ENCODE peak calls at places on chromosomes 16 and 17, in five cellular contexts. Y is ovary, Z is cardiac muscle cell, G is thoracic aorta, C is pancreas. H is an unnamed sample.

GRCh38 chr16:4136229-4136813 is 20.1 kb upstream of the ADCY9 start:
- DNase-seq in C (peak; percentile 33), Y (no peak), G (no peak), Z (no peak), H (no peak)

GRCh38 chr17:42928714-42929496 is 28.3 kb downstream of the G6PC1 start:
- DNase-seq in C (peak; percentile 63), Y (no peak), Z (peak; percentile 90), G (peak; percentile 6), H (peak; percentile 70)

GRCh38 chr17:47265983-47266541 is 12.4 kb downstream of the ITGB3 start:
- DNase-seq in C (no peak), Z (peak; percentile 63), Y (no peak), G (peak; percentile 48), H (no peak)

GRCh38 chr17:10628756-10629155 is 28.4 kb downstream of the MYH3 start:
- DNase-seq in Y (no peak), C (no peak), G (no peak), Z (no peak), H (no peak)

GRCh38 chr16:51549836-51550235 is 398.8 kb upstream of the SALL1 start:
- DNase-seq in Z (peak; percentile 40), Y (no peak), G (no peak), C (no peak), H (no peak)

GRCh38 chr17:77723909-77724875 is 234.3 kb upstream of the TNRC6C start:
- DNase-seq in Z (no peak), G (no peak), C (no peak), Y (no peak), H (no peak)

GRCh38 chr17:68697850-68698313 is 96.7 kb upstream of the FAM20A start:
- DNase-seq in Y (no peak), Z (peak; percentile 92), C (no peak), G (no peak), H (no peak)

GRCh38 chr16:67719048-67719777 is at the start of gene GFOD2:
- DNase-seq in C (peak; percentile 94), Z (peak; percentile 96), Y (peak; percentile 98), G (peak; percentile 81), H (peak; percentile 100)

GRCh38 chr16:82700541-82701240 is 73.9 kb downstream of the CDH13 start:
- DNase-seq in Z (peak; percentile 86), C (no peak), Y (no peak), G (no peak), H (peak; percentile 37)

GRCh38 chr17:13786000-13786598 is 184.4 kb upstream of the HS3ST3A1 start:
- DNase-seq in G (no peak), Y (no peak), C (no peak), Z (peak; percentile 43), H (no peak)

GRCh38 chr17:29214215-29215146 is 32.2 kb upstream of the CRYBA1 start:
- DNase-seq in Z (no peak), G (no peak), Y (no peak), C (no peak), H (no peak)

GRCh38 chr17:6160188-6160555 is 90.0 kb downstream of the WSCD1 start:
- DNase-seq in C (no peak), G (no peak), Z (no peak), Y (no peak), H (no peak)

GRCh38 chr17:29931253-29931932 is 1.4 kb upstream of the SSH2 start:
- DNase-seq in C (peak; percentile 52), G (no peak), Z (peak; percentile 86), Y (peak; percentile 46), H (peak; percentile 72)

GRCh38 chr16:19167710-19168172 is 299 bp upstream of the SYT17 start:
- DNase-seq in Z (peak; percentile 80), G (no peak), C (peak; percentile 61), Y (peak; percentile 50), H (peak; percentile 93)

GRCh38 chr17:56819431-56820145 is 14.1 kb downstream of the C17orf67 start:
- DNase-seq in Z (peak; percentile 77), Y (peak; percentile 49), C (peak; percentile 81), G (no peak), H (peak; percentile 82)

GRCh38 chr17:63430223-63430622 is 15.9 kb downstream of the CYB561 start:
- DNase-seq in Y (peak; percentile 18), C (no peak), G (no peak), Z (no peak), H (no peak)

GRCh38 chr17:31740611-31741082 is 118.4 kb downstream of the COPRS start:
- DNase-seq in Z (peak; percentile 67), G (no peak), C (no peak), Y (no peak), H (no peak)

GRCh38 chr17:48873212-48873611 is 19.4 kb upstream of the ATP5MC1 start:
- DNase-seq in Z (no peak), Y (no peak), G (no peak), C (no peak), H (no peak)

GRCh38 chr17:35906559-35907265 is 23.9 kb downstream of the RDM1 start:
- DNase-seq in G (no peak), Y (no peak), Z (peak; percentile 62), C (no peak), H (no peak)

GRCh38 chr16:18937390-18937789 is 11.2 kb upstream of the SMG1 start:
- DNase-seq in Y (no peak), Z (no peak), C (no peak), G (no peak), H (no peak)

GRCh38 chr17:35708951-35709350 is 22.5 kb upstream of the RASL10B start:
- DNase-seq in Y (no peak), C (no peak), G (no peak), Z (no peak), H (no peak)

GRCh38 chr16:86072328-86073102 is 173.6 kb downstream of the IRF8 start:
- DNase-seq in Z (peak; percentile 80), C (peak; percentile 40), Y (peak; percentile 69), G (no peak), H (peak; percentile 81)

GRCh38 chr17:57874058-57874419 is 24.2 kb upstream of the MRPS23 start:
- DNase-seq in Z (no peak), G (no peak), C (no peak), Y (no peak), H (no peak)

GRCh38 chr17:57876866-57877237 is 27.0 kb upstream of the MRPS23 start:
- DNase-seq in Z (no peak), Y (no peak), C (no peak), G (no peak), H (no peak)

GRCh38 chr17:57876023-57876865 is 26.4 kb upstream of the MRPS23 start:
- DNase-seq in Z (no peak), G (no peak), C (no peak), Y (no peak), H (no peak)

GRCh38 chr17:57874434-57875108 is 24.7 kb upstream of the MRPS23 start:
- DNase-seq in Y (peak; percentile 86), C (peak; percentile 41), G (peak; percentile 72), Z (peak; percentile 94), H (no peak)

GRCh38 chr17:57875109-57876022 is 25.5 kb upstream of the MRPS23 start:
- DNase-seq in C (peak; percentile 67), Z (peak; percentile 99), G (peak; percentile 68), Y (peak; percentile 93), H (no peak)
- TF ChIP-seq CTCF in C (no peak), Z (peak; percentile 73), G (peak; percentile 76), Y (peak; percentile 49), H (no peak)

GRCh38 chr17:82909322-82909904 is 69.6 kb upstream of the ZNF750 start:
- DNase-seq in Z (no peak), G (no peak), Y (no peak), C (peak; percentile 99), H (no peak)

GRCh38 chr17:82912571-82913089 is 72.8 kb upstream of the ZNF750 start:
- DNase-seq in Z (no peak), G (no peak), C (no peak), Y (no peak), H (no peak)

GRCh38 chr17:82911822-82912221 is 72.0 kb upstream of the ZNF750 start:
- DNase-seq in Z (no peak), G (no peak), C (no peak), Y (no peak), H (peak; percentile 65)

GRCh38 chr17:82910041-82910481 is 70.2 kb upstream of the ZNF750 start:
- DNase-seq in G (no peak), C (peak; percentile 63), Y (no peak), Z (no peak), H (no peak)

DNA sequence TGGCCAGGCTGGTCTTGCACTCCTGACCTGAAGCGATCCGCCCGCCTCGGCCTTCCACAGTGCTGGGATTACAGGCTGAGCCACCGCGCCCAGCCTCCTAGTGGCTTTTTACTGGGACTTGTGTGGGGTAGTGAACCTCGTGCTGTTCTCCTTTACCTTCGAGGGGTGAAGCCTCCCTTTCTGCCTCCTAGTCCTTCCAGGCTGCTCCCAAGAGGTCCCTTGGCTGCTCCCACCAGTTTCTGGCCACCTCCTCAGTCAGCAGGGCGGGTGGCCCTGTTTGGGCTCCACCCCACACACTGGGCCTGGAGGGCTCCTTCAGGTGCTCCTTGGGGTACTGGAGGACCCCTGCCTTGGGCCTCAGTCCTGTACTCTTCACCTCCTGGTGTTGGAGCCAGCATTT is 70.9 kb upstream of the ZNF750 start:
- DNase-seq in Z (no peak), Y (no peak), G (no peak), C (no peak), H (no peak)
- TF ChIP-seq CTCF in Z (no peak), Y (no peak), G (no peak), C (no peak), H (no peak)

GRCh38 chr17:37607637-37608368 is 1.4 kb downstream of the SYNRG start:
- DNase-seq in Y (no peak), C (no peak), G (no peak), Z (no peak), H (peak; percentile 62)

GRCh38 chr17:37610971-37611370 is 1.8 kb upstream of the SYNRG start:
- DNase-seq in G (no peak), Z (no peak), Y (no peak), C (no peak), H (no peak)

GRCh38 chr17:37608369-37609169 is 649 bp downstream of the SYNRG start:
- DNase-seq in C (no peak), Y (no peak), G (peak; percentile 5), Z (peak; percentile 38), H (peak; percentile 38)

GRCh38 chr17:37605813-37606505 is 3.3 kb downstream of the SYNRG start:
- DNase-seq in G (no peak), Y (no peak), Z (no peak), C (no peak), H (peak; percentile 23)

DNA sequence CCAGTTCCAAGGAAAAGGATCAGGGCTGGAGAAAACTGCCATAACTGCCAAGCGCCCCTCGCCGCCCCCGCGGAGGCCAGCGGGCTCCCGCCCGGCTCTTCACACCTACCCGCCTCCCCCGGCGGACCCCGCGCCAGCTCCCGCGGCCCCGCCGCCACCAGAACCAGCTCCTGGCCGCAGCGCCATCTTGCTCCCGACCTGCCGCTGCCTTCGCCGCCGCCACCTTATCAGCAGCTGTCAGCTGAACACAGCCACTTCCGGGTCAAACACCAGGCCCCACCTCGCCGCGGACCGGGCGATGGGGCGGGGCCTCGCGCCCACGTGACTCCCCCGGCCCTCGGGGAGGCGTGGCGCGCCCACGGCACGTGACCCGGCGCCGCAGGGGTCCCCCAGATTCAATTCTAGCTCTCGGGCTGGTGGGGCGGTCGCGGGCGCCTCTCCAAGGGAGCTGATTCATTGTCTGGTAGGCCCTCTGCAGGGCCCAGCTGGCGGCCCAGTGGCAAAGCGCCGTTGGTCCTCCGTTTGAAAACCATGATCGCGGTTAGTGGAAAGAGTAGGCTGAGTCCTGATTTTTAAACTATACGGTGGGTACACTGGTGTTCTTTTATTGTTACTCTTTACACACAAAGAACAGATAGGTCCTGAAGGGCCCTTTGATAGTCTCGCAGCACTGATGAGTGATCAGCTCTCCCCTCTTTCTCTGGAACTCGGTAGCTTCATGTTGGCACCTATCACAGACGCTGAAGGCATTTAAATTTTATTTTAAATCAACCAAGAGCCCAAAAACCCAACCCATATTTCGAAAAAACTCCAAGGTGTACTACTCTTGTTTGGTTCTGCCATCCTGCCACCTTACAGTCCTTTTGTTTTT is at the start of gene SYNRG:
- DNase-seq in C (peak; percentile 93), Z (peak; percentile 98), G (peak; percentile 93), Y (peak; percentile 99), H (peak; percentile 99)
- TF ChIP-seq CTCF in C (no peak), Z (peak; percentile 43), G (peak; percentile 41), Y (peak; percentile 32), H (no peak)

GRCh38 chr16:63061319-63061718 is 1025.1 kb upstream of the CDH8 start:
- DNase-seq in G (no peak), Y (no peak), C (no peak), Z (no peak), H (no peak)
- TF ChIP-seq CTCF in G (no peak), Y (no peak), C (no peak), Z (no peak), H (no peak)